ENCODE peak calls at places on chromosomes 16 and 17, in four cellular contexts. One of them, this sample, is unnamed.

GRCh38 chr17:45060382-45060823 is 714 bp upstream of the NMT1 start:
- DNase-seq in BJ: no peak
- DNase-seq in brain microvascular endothelial cell: no peak
- DNase-seq in bronchial epithelial cell: no peak
- DNase-seq in this sample: no peak

GRCh38 chr17:76469991-76470739 is 2.8 kb downstream of the AANAT start:
- DNase-seq in brain microvascular endothelial cell: no peak
- DNase-seq in bronchial epithelial cell: no peak
- DNase-seq in BJ: no peak
- DNase-seq in this sample: peak; percentile 39

GRCh38 chr16:10256855-10257641 is 74.8 kb upstream of the GRIN2A start:
- DNase-seq in BJ: no peak
- DNase-seq in brain microvascular endothelial cell: no peak
- DNase-seq in bronchial epithelial cell: peak; percentile 5
- DNase-seq in this sample: peak; percentile 49

GRCh38 chr16:88790312-88791150 is 5.5 kb upstream of the PIEZO1 start:
- DNase-seq in bronchial epithelial cell: no peak
- DNase-seq in brain microvascular endothelial cell: no peak
- DNase-seq in BJ: no peak
- DNase-seq in this sample: no peak

GRCh38 chr16:85935957-85936760 is 37.2 kb downstream of the IRF8 start:
- DNase-seq in brain microvascular endothelial cell: no peak
- DNase-seq in BJ: no peak
- DNase-seq in bronchial epithelial cell: no peak
- DNase-seq in this sample: peak; percentile 76

GRCh38 chr16:31253642-31254045 is 6.1 kb upstream of the ITGAM start:
- DNase-seq in brain microvascular endothelial cell: no peak
- DNase-seq in bronchial epithelial cell: peak; percentile 7
- DNase-seq in BJ: no peak
- DNase-seq in this sample: peak; percentile 91

GRCh38 chr17:4340914-4341615 is 25.4 kb downstream of the UBE2G1 start:
- DNase-seq in bronchial epithelial cell: peak; percentile 17
- DNase-seq in brain microvascular endothelial cell: no peak
- DNase-seq in BJ: no peak
- DNase-seq in this sample: no peak

GRCh38 chr17:17837966-17838962 is 1.5 kb upstream of the SREBF1 start:
- DNase-seq in bronchial epithelial cell: peak; percentile 55
- DNase-seq in brain microvascular endothelial cell: no peak
- DNase-seq in BJ: no peak
- DNase-seq in this sample: no peak

GRCh38 chr16:50021509-50021908 is 3.5 kb upstream of the CNEP1R1 start:
- DNase-seq in brain microvascular endothelial cell: peak; percentile 25
- DNase-seq in bronchial epithelial cell: no peak
- DNase-seq in BJ: no peak
- DNase-seq in this sample: no peak

GRCh38 chr17:72421128-72422092 is 300.6 kb downstream of the SOX9 start:
- DNase-seq in brain microvascular endothelial cell: peak; percentile 98
- DNase-seq in bronchial epithelial cell: peak; percentile 98
- DNase-seq in BJ: peak; percentile 89
- DNase-seq in this sample: no peak

GRCh38 chr17:45384047-45384799 is 48.4 kb downstream of the ARHGAP27 start:
- DNase-seq in brain microvascular endothelial cell: no peak
- DNase-seq in BJ: no peak
- DNase-seq in bronchial epithelial cell: no peak
- DNase-seq in this sample: no peak

GRCh38 chr17:36869856-36870617 is 67.2 kb upstream of the LHX1 start:
- DNase-seq in brain microvascular endothelial cell: peak; percentile 20
- DNase-seq in bronchial epithelial cell: peak; percentile 58
- DNase-seq in BJ: no peak
- DNase-seq in this sample: no peak

GRCh38 chr17:32827227-32827626 is 49.7 kb downstream of the MYO1D start:
- DNase-seq in bronchial epithelial cell: no peak
- DNase-seq in brain microvascular endothelial cell: no peak
- DNase-seq in BJ: no peak
- DNase-seq in this sample: no peak

GRCh38 chr16:55836158-55836611 is 3.3 kb upstream of the CES1 start:
- DNase-seq in brain microvascular endothelial cell: no peak
- DNase-seq in bronchial epithelial cell: no peak
- DNase-seq in BJ: no peak
- DNase-seq in this sample: peak; percentile 67

GRCh38 chr16:6947291-6947690 is 385.4 kb upstream of the RBFOX1 start:
- DNase-seq in BJ: no peak
- DNase-seq in bronchial epithelial cell: no peak
- DNase-seq in brain microvascular endothelial cell: no peak
- DNase-seq in this sample: no peak
- TF ChIP-seq CTCF in BJ: no peak
- TF ChIP-seq CTCF in bronchial epithelial cell: no peak
- TF ChIP-seq CTCF in brain microvascular endothelial cell: no peak
- TF ChIP-seq CTCF in this sample: no peak

GRCh38 chr17:74960739-74961342 is 11.7 kb downstream of the HID1 start:
- DNase-seq in BJ: no peak
- DNase-seq in bronchial epithelial cell: peak; percentile 52
- DNase-seq in brain microvascular endothelial cell: peak; percentile 17
- DNase-seq in this sample: no peak
- TF ChIP-seq CTCF in BJ: peak; percentile 41
- TF ChIP-seq CTCF in bronchial epithelial cell: peak; percentile 79
- TF ChIP-seq CTCF in brain microvascular endothelial cell: peak; percentile 67
- TF ChIP-seq CTCF in this sample: no peak

GRCh38 chr17:64019486-64020067 is 856 bp downstream of the ICAM2 start:
- DNase-seq in brain microvascular endothelial cell: no peak
- DNase-seq in bronchial epithelial cell: no peak
- DNase-seq in BJ: no peak
- DNase-seq in this sample: no peak

GRCh38 chr17:64015447-64015846 is 5.0 kb downstream of the ICAM2 start:
- DNase-seq in BJ: no peak
- DNase-seq in bronchial epithelial cell: no peak
- DNase-seq in brain microvascular endothelial cell: no peak
- DNase-seq in this sample: no peak

GRCh38 chr17:64017381-64017980 is 3.0 kb downstream of the ICAM2 start:
- DNase-seq in BJ: no peak
- DNase-seq in brain microvascular endothelial cell: no peak
- DNase-seq in bronchial epithelial cell: no peak
- DNase-seq in this sample: no peak

GRCh38 chr17:64016974-64017373 is 3.5 kb downstream of the ICAM2 start:
- DNase-seq in BJ: no peak
- DNase-seq in brain microvascular endothelial cell: no peak
- DNase-seq in bronchial epithelial cell: no peak
- DNase-seq in this sample: no peak

DNA sequence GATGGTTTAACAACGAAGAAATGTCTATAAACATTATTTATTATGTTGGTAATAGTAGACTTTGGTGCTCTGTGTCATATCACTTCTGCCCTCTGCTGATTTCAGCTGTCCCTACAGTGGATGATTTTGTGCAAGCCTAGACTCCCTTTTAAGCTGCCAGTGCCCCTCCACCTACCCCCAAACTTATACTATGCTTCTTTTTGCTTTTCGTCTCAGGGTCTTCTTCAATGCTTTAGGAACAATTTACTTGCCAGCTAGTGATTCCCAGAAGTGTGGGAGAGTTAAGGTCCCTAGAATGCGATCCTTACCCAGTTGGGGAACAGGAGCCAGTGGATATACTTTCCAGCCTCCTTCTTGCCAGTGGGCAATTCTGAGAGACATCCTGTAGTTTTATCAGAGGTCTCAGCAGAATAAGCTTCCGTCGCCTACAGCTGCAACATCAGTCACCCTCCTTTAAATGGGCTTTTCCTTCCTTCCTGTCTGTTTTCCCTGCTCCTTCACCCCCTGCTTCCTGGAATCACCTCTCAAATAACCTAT is 4.1 kb downstream of the ICAM2 start:
- DNase-seq in BJ: no peak
- DNase-seq in brain microvascular endothelial cell: no peak
- DNase-seq in bronchial epithelial cell: no peak
- DNase-seq in this sample: no peak
- TF ChIP-seq CTCF in BJ: no peak
- TF ChIP-seq CTCF in brain microvascular endothelial cell: peak; percentile 29
- TF ChIP-seq CTCF in bronchial epithelial cell: no peak
- TF ChIP-seq CTCF in this sample: peak; percentile 29

GRCh38 chr16:65068151-65068740 is 53.6 kb downstream of the CDH11 start:
- DNase-seq in BJ: peak; percentile 71
- DNase-seq in brain microvascular endothelial cell: peak; percentile 32
- DNase-seq in bronchial epithelial cell: peak; percentile 27
- DNase-seq in this sample: no peak
- TF ChIP-seq CTCF in BJ: no peak
- TF ChIP-seq CTCF in brain microvascular endothelial cell: peak; percentile 4
- TF ChIP-seq CTCF in bronchial epithelial cell: no peak
- TF ChIP-seq CTCF in this sample: no peak

GRCh38 chr16:79047337-79047736 is 553.2 kb downstream of the MAF start:
- DNase-seq in brain microvascular endothelial cell: no peak
- DNase-seq in bronchial epithelial cell: peak; percentile 39
- DNase-seq in BJ: no peak
- DNase-seq in this sample: no peak
- TF ChIP-seq CTCF in brain microvascular endothelial cell: peak; percentile 40
- TF ChIP-seq CTCF in bronchial epithelial cell: peak; percentile 62
- TF ChIP-seq CTCF in BJ: no peak
- TF ChIP-seq CTCF in this sample: peak; percentile 74

GRCh38 chr16:4937782-4938682 is 1.1 kb upstream of the PPL start:
- DNase-seq in bronchial epithelial cell: peak; percentile 40
- DNase-seq in BJ: no peak
- DNase-seq in brain microvascular endothelial cell: no peak
- DNase-seq in this sample: no peak

GRCh38 chr16:4936991-4937781 is at the start of gene PPL:
- DNase-seq in brain microvascular endothelial cell: no peak
- DNase-seq in BJ: no peak
- DNase-seq in bronchial epithelial cell: peak; percentile 55
- DNase-seq in this sample: no peak

GRCh38 chr16:4934591-4934990 is 2.4 kb downstream of the PPL start:
- DNase-seq in bronchial epithelial cell: no peak
- DNase-seq in brain microvascular endothelial cell: no peak
- DNase-seq in BJ: no peak
- DNase-seq in this sample: no peak

GRCh38 chr16:4935231-4935855 is 1.6 kb downstream of the PPL start:
- DNase-seq in BJ: peak; percentile 15
- DNase-seq in bronchial epithelial cell: peak; percentile 43
- DNase-seq in brain microvascular endothelial cell: no peak
- DNase-seq in this sample: no peak

GRCh38 chr16:4936181-4936990 is 562 bp downstream of the PPL start:
- DNase-seq in BJ: no peak
- DNase-seq in brain microvascular endothelial cell: no peak
- DNase-seq in bronchial epithelial cell: no peak
- DNase-seq in this sample: no peak
- TF ChIP-seq CTCF in BJ: peak; percentile 25
- TF ChIP-seq CTCF in brain microvascular endothelial cell: no peak
- TF ChIP-seq CTCF in bronchial epithelial cell: peak; percentile 50
- TF ChIP-seq CTCF in this sample: no peak